ENCODE peak calls at places on chromosome 7, in nine cellular contexts. Q, L, H, G, Z, M, X, B and J are unnamed samples.

GRCh38 chr7:23357190-23358093 is 58.3 kb downstream of the MALSU1 start:
- DNase-seq in Q (peak), L (no peak), H (no peak), G (no peak), Z (peak), M (peak), X (no peak), B (no peak), J (no peak)

GRCh38 chr7:103989200-103989784 is at the start of gene RELN:
- DNase-seq in Q (peak), L (no peak), H (no peak), G (peak), Z (peak), M (no peak), X (peak), B (peak), J (peak)

GRCh38 chr7:50142421-50143113 is 49.5 kb upstream of the ZPBP start:
- DNase-seq in Q (peak), L (peak), H (no peak), G (no peak), Z (peak), M (no peak), X (no peak), B (peak), J (no peak)

GRCh38 chr7:151428393-151429231 is 11.3 kb downstream of the CRYGN start:
- DNase-seq in Q (peak), L (no peak), H (no peak), G (peak), Z (peak), M (peak), X (no peak), B (no peak), J (no peak)

GRCh38 chr7:134298902-134299683 is 17.6 kb downstream of the SLC35B4 start:
- DNase-seq in Q (no peak), L (no peak), H (peak), G (no peak), Z (peak), M (no peak), X (no peak), B (no peak), J (no peak)

GRCh38 chr7:103811997-103812396 is 177.5 kb downstream of the RELN start:
- DNase-seq in Q (no peak), L (no peak), H (no peak), G (no peak), Z (no peak), M (no peak), X (no peak), B (peak), J (no peak)

GRCh38 chr7:96187735-96188622 is 133.9 kb downstream of the SLC25A13 start:
- DNase-seq in Q (no peak), L (no peak), H (no peak), G (no peak), Z (no peak), M (peak), X (no peak), B (no peak), J (no peak)

GRCh38 chr7:514651-515598 is 4.7 kb downstream of the PDGFA start:
- DNase-seq in Q (no peak), L (no peak), H (peak), G (peak), Z (peak), M (no peak), X (peak), B (peak), J (no peak)

GRCh38 chr7:114938785-114939184 is 16.9 kb downstream of the MDFIC start:
- DNase-seq in Q (no peak), L (no peak), H (no peak), G (no peak), Z (no peak), M (no peak), X (no peak), B (no peak), J (no peak)

GRCh38 chr7:114941692-114942091 is 19.8 kb downstream of the MDFIC start:
- DNase-seq in Q (no peak), L (no peak), H (no peak), G (no peak), Z (no peak), M (no peak), X (no peak), B (no peak), J (no peak)

GRCh38 chr7:114942443-114943175 is 20.7 kb downstream of the MDFIC start:
- DNase-seq in Q (no peak), L (no peak), H (no peak), G (no peak), Z (no peak), M (no peak), X (no peak), B (no peak), J (no peak)

GRCh38 chr7:114937422-114937821 is 15.5 kb downstream of the MDFIC start:
- DNase-seq in Q (no peak), L (no peak), H (no peak), G (no peak), Z (no peak), M (no peak), X (no peak), B (no peak), J (no peak)

DNA sequence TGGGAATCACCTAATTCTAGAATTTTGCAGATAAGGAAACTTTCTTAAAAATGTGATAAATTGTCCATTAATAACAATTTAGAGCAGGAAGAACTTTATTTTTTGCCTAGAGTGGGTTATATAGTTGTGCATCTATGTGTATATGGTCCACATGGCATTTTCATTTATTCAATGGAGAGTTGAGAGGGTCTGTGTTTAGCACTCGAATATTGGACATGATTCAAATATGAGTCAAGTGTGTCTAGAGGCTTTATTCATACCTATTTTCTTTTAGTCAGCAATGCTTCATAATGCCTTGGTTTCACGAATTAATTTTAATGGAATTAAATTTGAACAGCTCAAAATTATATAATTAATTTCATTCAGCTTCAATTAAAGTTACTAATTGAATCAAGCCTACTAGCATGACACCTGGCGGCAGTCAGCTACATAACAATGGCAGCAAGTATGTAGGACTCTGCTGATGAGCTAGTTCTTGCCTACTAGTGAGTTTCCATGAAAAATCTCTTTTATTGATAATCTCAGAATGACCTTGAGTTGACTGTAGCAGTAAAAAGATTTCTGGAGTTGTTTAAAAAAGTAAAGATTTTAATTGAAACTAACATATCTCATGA is 17.7 kb downstream of the MDFIC start:
- DNase-seq in Q (no peak), L (peak), H (no peak), G (no peak), Z (no peak), M (no peak), X (no peak), B (no peak), J (no peak)
- TF ChIP-seq CTCF in Q (no peak), L (no peak), H (no peak), G (peak), Z (no peak), M (no peak), X (no peak), B (no peak), J (no peak)

DNA sequence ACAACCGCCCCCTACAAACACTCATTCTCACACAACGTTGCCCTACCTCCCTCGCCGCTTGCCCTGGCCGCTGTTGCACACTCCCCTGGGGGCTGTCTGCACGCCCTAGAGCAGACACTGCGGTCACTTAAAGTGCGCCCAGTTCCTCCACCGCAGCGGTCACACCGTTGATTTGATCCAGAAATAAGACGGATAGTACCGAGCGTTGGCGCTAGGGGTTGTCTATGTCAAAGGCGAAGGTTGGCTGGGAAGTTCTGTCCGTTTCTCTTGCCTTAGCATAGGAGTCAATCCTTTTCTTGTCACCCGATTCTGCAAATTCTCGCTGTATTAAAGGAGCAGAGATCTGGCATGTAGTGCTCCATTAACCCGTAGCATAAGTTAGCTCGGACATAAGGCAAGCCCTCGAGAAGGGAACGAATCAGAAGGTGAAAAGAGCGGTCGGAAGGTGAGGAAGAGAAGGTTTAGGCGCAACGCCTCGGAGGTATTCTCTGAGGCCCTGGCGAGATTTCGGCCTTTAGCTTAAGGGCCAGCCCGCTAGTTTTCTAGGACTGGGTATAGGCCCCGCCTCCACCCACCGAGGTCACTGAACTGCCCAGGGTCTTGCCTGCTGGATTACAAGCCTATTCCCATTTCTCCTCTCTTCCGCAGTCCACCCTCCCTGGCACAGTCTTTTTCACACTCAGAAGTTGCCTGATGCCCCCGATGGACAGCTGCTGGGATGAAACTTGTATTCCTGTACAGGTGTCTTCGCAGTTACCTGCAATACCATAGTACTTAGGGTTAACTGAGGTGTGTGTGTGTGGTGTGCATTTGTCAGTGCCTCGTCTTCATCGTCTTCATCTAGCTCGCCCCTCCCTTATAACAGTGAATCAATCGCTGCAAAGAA is 10.7 kb downstream of the NXPH1 start:
- DNase-seq in Q (peak), L (no peak), H (no peak), G (peak), Z (no peak), M (no peak), X (peak), B (no peak), J (peak)
- TF ChIP-seq CTCF in Q (no peak), L (no peak), H (no peak), G (peak), Z (no peak), M (no peak), X (peak), B (no peak), J (peak)

GRCh38 chr7:35714862-35715261 is 19.9 kb upstream of the HERPUD2 start:
- DNase-seq in Q (no peak), L (no peak), H (no peak), G (peak), Z (no peak), M (no peak), X (no peak), B (no peak), J (no peak)
- TF ChIP-seq CTCF in Q (no peak), L (no peak), H (no peak), G (peak), Z (peak), M (no peak), X (no peak), B (no peak), J (no peak)

GRCh38 chr7:77935652-77936348 is 137.2 kb downstream of the PHTF2 start:
- DNase-seq in Q (no peak), L (no peak), H (no peak), G (no peak), Z (peak), M (no peak), X (no peak), B (no peak), J (no peak)
- TF ChIP-seq CTCF in Q (peak), L (no peak), H (peak), G (peak), Z (no peak), M (peak), X (no peak), B (peak), J (peak)

GRCh38 chr7:7742223-7742622 is 23.8 kb upstream of the RPA3 start:
- DNase-seq in Q (no peak), L (no peak), H (no peak), G (peak), Z (no peak), M (no peak), X (peak), B (no peak), J (no peak)
- TF ChIP-seq CTCF in Q (no peak), L (no peak), H (no peak), G (peak), Z (no peak), M (no peak), X (no peak), B (no peak), J (no peak)

DNA sequence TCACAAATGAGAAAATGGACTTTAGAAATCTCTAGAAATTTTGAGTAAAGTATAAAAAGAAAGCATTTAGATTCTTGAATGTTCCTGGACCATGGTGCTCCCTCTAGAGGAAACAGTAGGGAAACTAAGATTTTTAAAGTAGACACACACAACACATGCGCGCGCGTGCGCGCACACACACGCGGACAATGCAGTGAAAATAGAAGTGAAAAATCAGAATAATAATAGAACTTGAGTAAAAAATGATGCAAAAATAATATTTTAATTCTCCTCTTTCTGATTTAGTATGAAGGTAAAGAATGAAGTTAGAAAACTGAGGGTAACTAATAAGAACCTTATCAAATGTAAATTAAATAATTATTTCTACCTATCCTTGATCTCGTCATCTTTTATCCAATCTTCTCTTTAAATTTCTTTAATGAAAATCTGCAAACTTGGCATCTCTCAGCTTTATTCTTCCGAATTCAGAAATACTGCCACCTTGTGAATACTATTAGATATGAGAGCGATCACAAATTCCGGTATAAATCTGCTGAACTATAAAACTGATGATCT is 117.0 kb upstream of the AMPH start:
- DNase-seq in Q (peak), L (no peak), H (no peak), G (no peak), Z (peak), M (peak), X (no peak), B (no peak), J (no peak)
- TF ChIP-seq CTCF in Q (peak), L (peak), H (peak), G (peak), Z (peak), M (peak), X (no peak), B (no peak), J (peak)

GRCh38 chr7:88396295-88396947 is 89.7 kb upstream of the STEAP4 start:
- DNase-seq in Q (no peak), L (no peak), H (no peak), G (no peak), Z (no peak), M (no peak), X (no peak), B (peak), J (no peak)

GRCh38 chr7:88396948-88397322 is 90.2 kb upstream of the STEAP4 start:
- DNase-seq in Q (no peak), L (no peak), H (no peak), G (no peak), Z (no peak), M (no peak), X (no peak), B (no peak), J (no peak)

GRCh38 chr7:88402529-88402928 is 95.8 kb upstream of the STEAP4 start:
- DNase-seq in Q (no peak), L (no peak), H (no peak), G (no peak), Z (no peak), M (no peak), X (no peak), B (no peak), J (no peak)

GRCh38 chr7:88399036-88399435 is 92.3 kb upstream of the STEAP4 start:
- DNase-seq in Q (no peak), L (no peak), H (no peak), G (peak), Z (no peak), M (no peak), X (no peak), B (no peak), J (no peak)

GRCh38 chr7:88401009-88401623 is 94.4 kb upstream of the STEAP4 start:
- DNase-seq in Q (peak), L (no peak), H (no peak), G (no peak), Z (peak), M (no peak), X (no peak), B (no peak), J (no peak)
- TF ChIP-seq CTCF in Q (peak), L (peak), H (peak), G (peak), Z (peak), M (peak), X (peak), B (peak), J (peak)

GRCh38 chr7:3194501-3195141 is 106.4 kb upstream of the SDK1 start:
- DNase-seq in Q (no peak), L (no peak), H (no peak), G (peak), Z (peak), M (no peak), X (peak), B (no peak), J (no peak)
- TF ChIP-seq CTCF in Q (peak), L (no peak), H (no peak), G (peak), Z (peak), M (no peak), X (no peak), B (no peak), J (no peak)

GRCh38 chr7:29854257-29854938 is 48.1 kb downstream of the WIPF3 start:
- DNase-seq in Q (peak), L (no peak), H (no peak), G (peak), Z (peak), M (no peak), X (no peak), B (no peak), J (no peak)
- TF ChIP-seq CTCF in Q (peak), L (no peak), H (no peak), G (peak), Z (no peak), M (no peak), X (no peak), B (no peak), J (no peak)